ENCODE peak calls at places on chromosomes 6 and 20, in eight cellular contexts. Z, H, R, Y, I, U, P and D are unnamed samples.

GRCh38 chr6:109048176-109048575 is 46.5 kb downstream of the SESN1 start:
- DNase-seq in H (no peak), P (no peak), R (no peak), Y (no peak), I (no peak), U (no peak), Z (no peak), D (no peak)

GRCh38 chr20:2093200-2093781 is 8.3 kb upstream of the STK35 start:
- DNase-seq in R (peak; percentile 40), P (peak; percentile 17), U (no peak), I (no peak), Z (peak; percentile 57), Y (peak; percentile 42), H (no peak), D (no peak)

GRCh38 chr20:49558826-49559225 is 9.1 kb downstream of the PTGIS start:
- DNase-seq in R (no peak), P (no peak), Z (no peak), H (no peak), Y (no peak), U (no peak), I (no peak), D (no peak)

GRCh38 chr6:43020847-43021246 is 576 bp upstream of the RRP36 start:
- DNase-seq in H (no peak), U (no peak), Z (no peak), I (no peak), R (peak; percentile 14), Y (no peak), P (no peak), D (no peak)

GRCh38 chr6:13302751-13303667 is 25.3 kb downstream of the TBC1D7 start:
- DNase-seq in R (peak; percentile 34), U (no peak), H (no peak), I (peak; percentile 90), Z (peak; percentile 57), Y (peak; percentile 93), P (peak; percentile 97), D (no peak)

GRCh38 chr6:158938220-158938619 is 61.8 kb downstream of the RSPH3 start:
- DNase-seq in Y (no peak), Z (no peak), U (no peak), R (no peak), H (no peak), P (no peak), I (no peak), D (no peak)

GRCh38 chr6:47669684-47670515 is 28.5 kb upstream of the ADGRF4 start:
- DNase-seq in P (no peak), R (no peak), U (no peak), Z (peak; percentile 5), I (no peak), Y (no peak), H (no peak), D (no peak)

GRCh38 chr6:44265843-44266233 is 487 bp upstream of the NFKBIE start:
- DNase-seq in R (no peak), I (no peak), P (no peak), U (no peak), Y (no peak), H (no peak), Z (no peak), D (no peak)

GRCh38 chr6:130923350-130923749 is 96.1 kb downstream of the SMLR1 start:
- DNase-seq in H (no peak), R (no peak), U (no peak), P (no peak), Y (no peak), Z (peak; percentile 38), I (no peak), D (no peak)

GRCh38 chr6:112010328-112010727 is 43.6 kb upstream of the CCN6 start:
- DNase-seq in H (no peak), Z (no peak), R (no peak), I (no peak), U (no peak), Y (no peak), P (no peak), D (no peak)

GRCh38 chr6:161727063-161727462 is 453.2 kb upstream of the AGPAT4 start:
- DNase-seq in Z (no peak), R (no peak), Y (no peak), P (no peak), U (no peak), H (no peak), I (no peak), D (no peak)

GRCh38 chr6:136777651-136778050 is 14.6 kb downstream of the MAP3K5 start:
- DNase-seq in P (no peak), Z (no peak), Y (no peak), R (no peak), I (no peak), H (no peak), U (no peak), D (no peak)

GRCh38 chr20:63580796-63581461 is 6.9 kb upstream of the HELZ2 start:
- DNase-seq in R (peak; percentile 48), P (peak; percentile 75), U (peak; percentile 74), Z (peak; percentile 37), H (peak; percentile 43), Y (peak; percentile 80), I (no peak), D (no peak)

GRCh38 chr20:11993886-11994466 is 76.3 kb downstream of the BTBD3 start:
- DNase-seq in R (no peak), P (no peak), H (no peak), I (no peak), Z (no peak), U (no peak), Y (no peak), D (peak; percentile 8)

GRCh38 chr6:27862396-27863061 is 49.7 kb downstream of the OR2B2 start:
- DNase-seq in R (no peak), I (no peak), Z (no peak), H (no peak), U (no peak), Y (no peak), P (peak; percentile 33), D (no peak)

GRCh38 chr6:30206799-30207618 is 6.2 kb downstream of the TRIM26 start:
- DNase-seq in Y (no peak), U (no peak), P (peak; percentile 68), R (no peak), H (no peak), Z (peak; percentile 92), I (no peak), D (no peak)

GRCh38 chr6:141682391-141682790 is 450.3 kb upstream of the GJE1 start:
- DNase-seq in Y (no peak), H (no peak), I (no peak), U (no peak), P (no peak), Z (no peak), R (no peak), D (no peak)

GRCh38 chr20:38424404-38424803 is 10.7 kb downstream of the SNHG17 start:
- DNase-seq in R (no peak), I (no peak), P (no peak), Y (no peak), U (no peak), H (no peak), Z (no peak), D (no peak)

GRCh38 chr6:85726206-85726605 is 83.5 kb upstream of the SYNCRIP start:
- DNase-seq in Y (no peak), Z (no peak), I (no peak), H (no peak), U (no peak), P (peak; percentile 10), R (no peak), D (no peak)

GRCh38 chr20:36370991-36371390 is 64.9 kb downstream of the DLGAP4 start:
- DNase-seq in U (no peak), P (no peak), Y (no peak), I (no peak), Z (no peak), R (no peak), H (no peak), D (no peak)

GRCh38 chr6:2124260-2124709 is 121.1 kb downstream of the GMDS start:
- DNase-seq in U (no peak), R (no peak), Y (no peak), H (no peak), P (peak; percentile 40), Z (no peak), I (no peak), D (no peak)

GRCh38 chr20:32582659-32583580 is 2.2 kb downstream of the NOL4L start:
- DNase-seq in H (no peak), P (peak; percentile 39), I (no peak), Z (no peak), R (peak; percentile 16), U (peak; percentile 45), Y (no peak), D (no peak)